ENCODE peak calls at places on chromosomes 3 and 15, in eight cellular contexts. I is left ventricle myocardium inferior; D is ovary; X is GM06990; W is effector memory CD4-positive, alpha-beta T cell; H is heart left ventricle; G is CD8-positive, alpha-beta T cell; A is A673. M is an unnamed sample. For H3K36me3, the result is how much of the 10 kb centered on the place peaks cover.

GRCh38 chr3:45235409-45235808 is 9.3 kb upstream of the TMEM158 start:
- DNase-seq in I (no peak), D (no peak), X (no peak), W (no peak), H (no peak), G (no peak), A (no peak), M (no peak)

GRCh38 chr15:41238100-41238499 is 7.0 kb downstream of the CHP1 start:
- DNase-seq in I (no peak), D (no peak), X (no peak), W (no peak), H (no peak), G (no peak), A (no peak), M (no peak)

GRCh38 chr3:16978234-16978920 is 93.6 kb downstream of the PLCL2 start:
- DNase-seq in I (no peak), D (no peak), X (no peak), W (no peak), H (no peak), G (no peak), A (no peak), M (no peak)

GRCh38 chr3:122940628-122941086 is 86.9 kb downstream of the SEMA5B start:
- DNase-seq in I (no peak), D (peak), X (no peak), W (no peak), H (no peak), G (no peak), A (no peak), M (no peak)

GRCh38 chr3:120102674-120103073 is 8.4 kb upstream of the GSK3B start:
- DNase-seq in I (no peak), D (no peak), X (no peak), W (no peak), H (no peak), G (no peak), A (no peak), M (no peak)

GRCh38 chr15:35319354-35319753 is 226.6 kb downstream of the DPH6 start:
- DNase-seq in I (no peak), D (no peak), X (no peak), W (no peak), H (no peak), G (no peak), A (no peak), M (peak)

GRCh38 chr3:138945646-138946553 is 1.0 kb downstream of the FOXL2 start:
- DNase-seq in I (no peak), D (peak), X (no peak), W (no peak), H (no peak), G (no peak), A (no peak), M (peak)

GRCh38 chr3:130748981-130749380 is 2.4 kb upstream of the PIK3R4 start:
- DNase-seq in I (no peak), D (no peak), X (no peak), W (no peak), H (no peak), G (no peak), A (no peak), M (no peak)

GRCh38 chr3:53255775-53256703 is at the start of gene TKT:
- DNase-seq in I (peak), D (peak), X (peak), W (peak), H (peak), G (peak), A (peak), M (peak)

GRCh38 chr3:145952541-145952940 is 208.4 kb downstream of the PLOD2 start:
- DNase-seq in I (no peak), D (no peak), X (no peak), W (no peak), H (no peak), G (no peak), A (no peak), M (no peak)

GRCh38 chr15:62564889-62565288 is 399.8 kb upstream of the C2CD4B start:
- DNase-seq in I (no peak), D (no peak), X (no peak), W (no peak), H (no peak), G (no peak), A (peak), M (no peak)

GRCh38 chr15:92112180-92112579 is 258.7 kb downstream of the SLCO3A1 start:
- DNase-seq in I (no peak), D (no peak), X (no peak), W (no peak), H (no peak), G (no peak), A (no peak), M (no peak)

GRCh38 chr3:53161345-53161819 is 373 bp downstream of the PRKCD start:
- DNase-seq in I (peak), D (no peak), X (peak), W (no peak), H (peak), G (no peak), A (no peak), M (peak)

GRCh38 chr3:12150112-12150511 is 8.6 kb downstream of the TIMP4 start:
- DNase-seq in I (no peak), D (no peak), X (no peak), W (no peak), H (no peak), G (no peak), A (no peak), M (no peak)

GRCh38 chr3:142027713-142028112 is 121.6 kb downstream of the TFDP2 start:
- DNase-seq in I (no peak), D (no peak), X (no peak), W (no peak), H (no peak), G (peak), A (peak), M (peak)

GRCh38 chr3:18372786-18373405 is 52.2 kb downstream of the SATB1 start:
- DNase-seq in I (no peak), D (no peak), X (no peak), W (no peak), H (no peak), G (no peak), A (no peak), M (no peak)

GRCh38 chr3:86990734-86991481 is at the start of gene VGLL3:
- DNase-seq in I (peak), D (peak), X (no peak), W (no peak), H (peak), G (no peak), A (peak), M (peak)

GRCh38 chr3:126130081-126130855 is 46.3 kb upstream of the SLC41A3 start:
- DNase-seq in I (peak), D (peak), X (no peak), W (no peak), H (no peak), G (peak), A (no peak), M (no peak)

GRCh38 chr15:33022629-33023028 is 171.9 kb downstream of the FMN1 start:
- DNase-seq in I (peak), D (no peak), X (no peak), W (no peak), H (peak), G (no peak), A (no peak), M (no peak)

GRCh38 chr3:43217633-43218032 is 68.7 kb upstream of the SNRK start:
- DNase-seq in I (no peak), D (no peak), X (no peak), W (no peak), H (peak), G (no peak), A (no peak), M (no peak)

GRCh38 chr3:161273589-161274218 is 52.6 kb downstream of the NMD3 start:
- DNase-seq in I (no peak), D (no peak), X (no peak), W (peak), H (no peak), G (peak), A (peak), M (peak)

GRCh38 chr3:184993394-184993793 is 159.5 kb downstream of the C3orf70 start:
- DNase-seq in I (no peak), D (no peak), X (no peak), W (no peak), H (no peak), G (no peak), A (no peak), M (peak)

GRCh38 chr3:114799789-114800188 is 347.3 kb downstream of the ZBTB20 start:
- DNase-seq in I (no peak), D (no peak), X (no peak), W (no peak), H (no peak), G (no peak), A (no peak), M (no peak)

GRCh38 chr15:83653639-83654378 is at the start of gene ADAMTSL3:
- DNase-seq in I (peak), D (peak), X (no peak), W (no peak), H (peak), G (no peak), A (peak), M (no peak)

GRCh38 chr3:144053121-144053520 is 81.5 kb downstream of the DIPK2A start:
- DNase-seq in I (no peak), D (no peak), X (no peak), W (no peak), H (no peak), G (no peak), A (peak), M (no peak)

DNA sequence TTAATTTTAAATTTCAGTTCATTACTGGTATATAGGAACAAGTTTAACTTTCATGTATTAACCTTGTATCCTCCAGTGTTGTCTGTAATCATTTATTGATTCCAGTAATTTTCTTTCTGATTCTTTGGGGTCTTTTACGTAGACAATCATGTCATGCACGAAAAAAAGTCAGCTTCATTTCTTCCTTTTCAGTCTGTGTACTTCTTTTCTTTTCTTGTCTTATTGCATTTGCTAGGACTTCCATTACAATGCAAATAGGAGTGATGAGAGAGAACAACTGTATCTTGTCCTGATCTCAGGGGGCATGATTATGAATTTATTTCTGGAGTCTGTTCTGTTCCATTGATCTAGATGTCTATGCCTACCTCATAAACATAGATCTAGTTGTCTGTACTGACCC is 56.5 kb downstream of the STT3B start:
- DNase-seq in I (no peak), D (no peak), X (no peak), W (no peak), H (no peak), G (no peak), A (no peak), M (no peak)
- H3K36me3 ChIP-seq in I (under half), D (under half), X (under half), W (under half), H (under half), G (under half), A (under half), M (under half)

DNA sequence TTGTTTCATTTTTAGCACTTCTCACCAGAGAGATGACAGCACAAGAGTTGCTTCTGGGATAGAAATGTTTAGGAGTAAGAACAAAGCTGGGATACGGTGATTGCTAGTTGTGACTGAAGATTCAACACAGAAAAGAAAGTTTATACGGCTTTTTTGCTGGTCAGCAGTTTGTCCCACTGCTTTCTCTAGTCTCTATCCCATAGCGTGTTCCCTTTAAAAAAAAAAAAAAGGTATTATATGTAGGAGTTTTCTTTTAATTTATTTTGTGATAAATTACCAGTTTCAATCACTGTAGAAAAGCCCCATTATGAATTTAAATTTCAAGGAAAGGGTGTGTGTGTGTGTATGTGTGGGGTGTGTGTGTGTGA is 48.0 kb downstream of the PGPEP1L start:
- DNase-seq in I (no peak), D (no peak), X (no peak), W (no peak), H (no peak), G (no peak), A (no peak), M (no peak)
- H3K36me3 ChIP-seq in I (half or more), D (under half), X (under half), W (under half), H (half or more), G (under half), A (under half), M (half or more)

DNA sequence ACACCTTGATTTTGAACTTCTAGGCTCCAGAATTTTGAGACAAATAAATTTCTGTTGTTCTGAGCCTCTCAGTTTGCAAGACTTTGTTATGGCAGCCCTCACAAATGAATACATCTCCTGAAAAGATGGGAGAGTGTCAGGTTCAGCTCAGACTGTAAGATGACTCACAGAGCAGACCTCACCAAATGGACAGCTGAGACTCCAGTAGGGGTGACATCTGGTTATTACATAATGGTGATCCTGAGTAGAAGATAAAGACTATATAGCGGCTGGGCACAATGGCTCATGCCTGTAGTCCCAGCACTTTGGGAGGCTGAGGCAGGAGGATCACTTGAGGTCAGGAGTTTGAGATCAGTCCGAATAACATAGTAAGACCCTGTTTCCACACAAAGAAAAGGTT is 26.2 kb upstream of the MTMR14 start:
- DNase-seq in I (no peak), D (no peak), X (no peak), W (no peak), H (no peak), G (no peak), A (no peak), M (peak)
- H3K36me3 ChIP-seq in I (under half), D (under half), X (under half), W (under half), H (under half), G (under half), A (under half), M (under half)

GRCh38 chr15:101038327-101039003 is 119.3 kb downstream of the LRRK1 start:
- DNase-seq in I (no peak), D (peak), X (no peak), W (no peak), H (no peak), G (no peak), A (no peak), M (no peak)
- H3K36me3 ChIP-seq in I (under half), D (under half), X (under half), W (under half), H (under half), G (under half), A (under half), M (under half)

GRCh38 chr15:60444289-60444912 is 34.5 kb downstream of the ICE2 start:
- DNase-seq in I (no peak), D (no peak), X (no peak), W (no peak), H (no peak), G (no peak), A (peak), M (peak)

GRCh38 chr15:60441323-60441722 is 37.6 kb downstream of the ICE2 start:
- DNase-seq in I (no peak), D (no peak), X (no peak), W (no peak), H (no peak), G (no peak), A (no peak), M (no peak)

GRCh38 chr15:60442031-60442665 is 36.8 kb downstream of the ICE2 start:
- DNase-seq in I (no peak), D (no peak), X (no peak), W (no peak), H (no peak), G (no peak), A (no peak), M (no peak)

GRCh38 chr15:60442763-60443162 is 36.2 kb downstream of the ICE2 start:
- DNase-seq in I (no peak), D (no peak), X (no peak), W (no peak), H (no peak), G (no peak), A (no peak), M (no peak)

GRCh38 chr15:60438626-60439025 is 40.3 kb downstream of the ICE2 start:
- DNase-seq in I (no peak), D (no peak), X (no peak), W (no peak), H (no peak), G (no peak), A (no peak), M (peak)
- H3K36me3 ChIP-seq in I (half or more), D (under half), X (under half), W (under half), H (half or more), G (under half), A (under half), M (under half)